ENCODE peak calls at places on chromosomes 6 and 20, in eight cellular contexts. R is tibial nerve, T is prostate gland, A is upper lobe of left lung, P is transverse colon, C is right lobe of liver, W is testis, Y is GM12878. O is an unnamed sample.

GRCh38 chr6:133240511-133241087 is 558 bp upstream of the EYA4 start:
- DNase-seq in T (no peak), C (no peak), Y (no peak), W (peak; percentile 34), P (no peak), A (no peak), R (no peak), O (no peak)

GRCh38 chr6:139764498-139764986 is 390.1 kb upstream of the CITED2 start:
- DNase-seq in R (peak; percentile 55), C (no peak), W (no peak), P (no peak), A (no peak), T (no peak), Y (peak; percentile 66), O (no peak)

GRCh38 chr6:151388997-151389639 is 2.2 kb downstream of the ZBTB2 start:
- DNase-seq in R (no peak), C (no peak), Y (no peak), P (no peak), A (no peak), T (no peak), W (no peak), O (no peak)

GRCh38 chr6:30591008-30591407 is 19.8 kb downstream of the ABCF1 start:
- DNase-seq in P (no peak), Y (no peak), C (no peak), T (peak; percentile 72), A (peak; percentile 68), R (no peak), W (no peak), O (no peak)

GRCh38 chr20:10523438-10523837 is 88.3 kb downstream of the SLX4IP start:
- DNase-seq in C (no peak), P (no peak), T (no peak), W (no peak), R (no peak), Y (no peak), A (no peak), O (no peak)

GRCh38 chr6:32942555-32942954 is 1.7 kb upstream of the HLA-DMB start:
- DNase-seq in P (no peak), W (no peak), T (no peak), C (no peak), A (no peak), Y (no peak), R (no peak), O (no peak)

GRCh38 chr20:17059465-17059864 is 167.4 kb upstream of the PCSK2 start:
- DNase-seq in T (no peak), Y (no peak), A (peak; percentile 67), R (no peak), W (no peak), P (no peak), C (no peak), O (peak; percentile 3)

GRCh38 chr6:75210885-75211739 is 5.3 kb upstream of the COL12A1 start:
- DNase-seq in A (peak; percentile 49), C (no peak), P (peak; percentile 34), W (peak; percentile 83), T (peak; percentile 59), R (peak; percentile 92), Y (no peak), O (peak; percentile 17)

GRCh38 chr6:129280719-129281118 is 397.8 kb downstream of the LAMA2 start:
- DNase-seq in T (no peak), A (no peak), W (no peak), Y (no peak), R (no peak), P (no peak), C (no peak), O (no peak)

GRCh38 chr6:25485820-25486559 is 166.0 kb upstream of the SCGN start:
- DNase-seq in W (peak; percentile 75), A (no peak), R (no peak), Y (no peak), P (no peak), C (no peak), T (no peak), O (no peak)

GRCh38 chr20:36279362-36279761 is 26.8 kb upstream of the DLGAP4 start:
- DNase-seq in C (no peak), P (no peak), A (no peak), Y (no peak), R (no peak), T (no peak), W (no peak), O (no peak)

GRCh38 chr20:19289451-19289850 is 77.0 kb downstream of the SLC24A3 start:
- DNase-seq in Y (no peak), T (no peak), P (no peak), A (no peak), W (no peak), C (no peak), R (no peak), O (no peak)

GRCh38 chr20:19291818-19292132 is 79.3 kb downstream of the SLC24A3 start:
- DNase-seq in Y (no peak), P (no peak), C (no peak), W (no peak), R (no peak), T (no peak), A (no peak), O (no peak)

GRCh38 chr20:19291024-19291817 is 78.8 kb downstream of the SLC24A3 start:
- DNase-seq in P (no peak), W (no peak), T (no peak), Y (no peak), R (no peak), A (no peak), C (no peak), O (no peak)

GRCh38 chr20:19288061-19288460 is 75.6 kb downstream of the SLC24A3 start:
- DNase-seq in T (no peak), Y (no peak), C (no peak), A (no peak), R (no peak), W (no peak), P (no peak), O (no peak)

DNA sequence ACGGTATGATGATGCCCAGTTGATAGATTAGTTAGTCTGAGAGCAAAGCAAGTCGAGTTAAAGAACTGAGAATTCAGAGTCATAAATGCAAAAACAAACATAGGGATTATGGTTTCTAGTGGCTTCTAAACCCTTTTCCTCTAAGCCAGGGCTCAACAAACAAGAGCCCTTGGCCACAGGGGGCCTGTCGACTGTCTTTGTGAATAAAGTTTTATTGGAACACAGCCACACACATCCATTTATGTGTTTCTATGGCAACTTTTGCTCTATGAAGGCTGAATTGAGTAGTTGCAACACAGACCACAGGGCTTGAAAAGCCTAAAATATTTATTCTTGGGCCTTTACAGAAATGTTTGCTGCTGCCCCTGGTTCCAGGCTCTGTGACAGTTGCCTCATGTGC is 76.2 kb downstream of the SLC24A3 start:
- DNase-seq in R (no peak), P (no peak), T (no peak), C (no peak), W (no peak), A (no peak), Y (no peak), O (no peak)
- TF ChIP-seq POLR2A in R (no peak), P (no peak), T (no peak), C (no peak), W (no peak), A (no peak), Y (no peak), O (no peak)

DNA sequence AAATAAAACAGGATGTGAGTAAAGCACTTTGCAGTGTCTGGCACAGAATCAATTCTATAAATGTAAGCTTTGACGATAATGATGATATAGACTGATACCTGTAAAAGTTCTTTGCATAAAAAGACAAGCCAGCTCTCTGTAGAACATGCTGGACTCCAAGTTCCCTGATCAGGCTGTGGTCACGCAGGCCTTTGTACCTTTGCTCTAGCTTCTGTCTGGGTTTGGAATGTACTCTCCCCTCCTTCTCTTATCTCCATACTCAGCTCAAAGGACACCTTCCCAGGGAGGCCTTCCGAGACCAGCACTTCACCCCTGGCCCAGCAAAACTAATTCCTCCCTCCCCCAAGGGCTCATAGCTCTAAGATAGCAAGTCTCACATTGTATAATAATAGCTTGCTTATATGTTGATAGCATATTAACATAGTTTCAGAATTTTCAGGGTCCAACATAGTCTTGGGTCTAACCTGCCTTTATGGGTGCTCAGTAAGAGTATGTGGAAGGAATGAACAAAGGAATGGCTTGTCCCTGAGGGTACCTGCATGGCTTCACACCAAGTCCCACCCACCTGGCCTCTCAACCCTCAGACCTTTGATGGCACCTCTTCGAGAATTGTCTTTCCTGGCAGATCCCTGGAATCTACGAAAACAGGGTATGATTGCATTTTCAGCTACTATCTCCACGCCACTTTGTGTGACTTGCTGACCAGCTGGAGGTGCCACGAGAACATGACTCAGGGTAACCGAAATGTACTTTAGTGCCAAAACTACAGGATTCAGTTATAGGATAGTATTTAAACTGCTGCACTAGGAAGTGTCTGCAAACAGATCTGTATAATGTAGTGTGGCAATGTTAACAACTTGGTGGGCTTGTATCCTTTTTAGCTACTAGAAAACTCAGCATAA is 41.7 kb upstream of the PIM1 start:
- DNase-seq in A (peak; percentile 70), P (peak; percentile 42), W (no peak), C (peak; percentile 81), R (no peak), T (no peak), Y (no peak), O (peak; percentile 47)
- TF ChIP-seq POLR2A in A (no peak), P (no peak), W (no peak), C (no peak), R (no peak), T (no peak), Y (no peak), O (no peak)

GRCh38 chr20:60050193-60050960 is 92.2 kb downstream of the CDH26 start:
- DNase-seq in C (no peak), R (no peak), W (no peak), A (peak; percentile 55), Y (no peak), T (peak; percentile 30), P (peak; percentile 21), O (no peak)
- TF ChIP-seq POLR2A in C (no peak), R (no peak), W (no peak), A (no peak), Y (no peak), T (no peak), P (no peak), O (no peak)

GRCh38 chr6:22126910-22127309 is 169.9 kb downstream of the PRL start:
- DNase-seq in W (no peak), R (no peak), Y (no peak), P (no peak), A (no peak), T (no peak), C (no peak), O (no peak)
- TF ChIP-seq POLR2A in W (no peak), R (no peak), Y (no peak), P (no peak), A (no peak), T (no peak), C (no peak), O (no peak)

GRCh38 chr6:82364087-82365010 is 732 bp downstream of the TPBG start:
- DNase-seq in W (peak; percentile 47), P (peak; percentile 46), Y (no peak), R (peak; percentile 33), C (peak; percentile 52), T (peak; percentile 55), A (peak; percentile 39), O (peak; percentile 57)
- TF ChIP-seq POLR2A in W (no peak), P (peak; percentile 24), Y (no peak), R (no peak), C (no peak), T (peak; percentile 16), A (no peak), O (peak; percentile 30)

GRCh38 chr6:36196880-36197548 is 470 bp downstream of the BRPF3 start:
- DNase-seq in W (peak; percentile 100), C (peak; percentile 100), A (peak; percentile 99), Y (peak; percentile 88), P (peak; percentile 100), R (peak; percentile 99), T (peak; percentile 98), O (peak; percentile 99)
- TF ChIP-seq POLR2A in W (no peak), C (peak; percentile 64), A (peak; percentile 45), Y (peak; percentile 79), P (peak; percentile 76), R (no peak), T (peak; percentile 61), O (peak; percentile 28)

GRCh38 chr20:46551508-46552280 is 1.2 kb upstream of the OCSTAMP start:
- DNase-seq in R (no peak), C (no peak), Y (no peak), T (no peak), P (no peak), A (no peak), W (no peak), O (no peak)
- TF ChIP-seq POLR2A in R (no peak), C (no peak), Y (no peak), T (no peak), P (no peak), A (no peak), W (no peak), O (no peak)